ENCODE peak calls at places on chromosomes 13 and 19, in seven cellular contexts. Q is fibroblast of the aortic adventitia; D is lower leg skin; G is CD4-positive, CD25-positive, alpha-beta regulatory T cell; M is fibroblast of pulmonary artery; O is A549; J is brain microvascular endothelial cell. H is an unnamed sample.

GRCh38 chr13:44764334-44764733 is 188.2 kb upstream of the TSC22D1 start:
- DNase-seq in Q (no peak), D (no peak), G (no peak), M (no peak), O (no peak), J (no peak), H (no peak)

GRCh38 chr13:102645701-102646100 is 48.9 kb downstream of the TPP2 start:
- DNase-seq in Q (no peak), D (no peak), G (no peak), M (no peak), O (no peak), J (no peak), H (no peak)

GRCh38 chr19:45767881-45768643 is 990 bp downstream of the SIX5 start:
- DNase-seq in Q (peak), D (peak), G (peak), M (peak), O (peak), J (peak), H (peak)

GRCh38 chr19:8208710-8209110 is 460 bp upstream of the CERS4 start:
- DNase-seq in Q (peak), D (peak), G (no peak), M (no peak), O (no peak), J (no peak), H (no peak)

GRCh38 chr13:40402931-40403412 is 263.5 kb downstream of the FOXO1 start:
- DNase-seq in Q (peak), D (no peak), G (no peak), M (peak), O (peak), J (peak), H (peak)

GRCh38 chr19:4425531-4425930 is 23.1 kb downstream of the CHAF1A start:
- DNase-seq in Q (peak), D (no peak), G (no peak), M (peak), O (no peak), J (peak), H (peak)

GRCh38 chr19:27691991-27692390 is 1521.0 kb downstream of the UQCRFS1 start:
- DNase-seq in Q (no peak), D (no peak), G (no peak), M (no peak), O (no peak), J (no peak), H (no peak)

GRCh38 chr19:33441277-33441699 is 67.8 kb downstream of the CEBPG start:
- DNase-seq in Q (no peak), D (peak), G (no peak), M (no peak), O (no peak), J (no peak), H (no peak)

GRCh38 chr13:39394811-39395685 is 207.9 kb downstream of the LHFPL6 start:
- DNase-seq in Q (peak), D (no peak), G (no peak), M (peak), O (no peak), J (no peak), H (peak)

GRCh38 chr13:91153372-91153771 is 194.1 kb upstream of the MIR17HG start:
- DNase-seq in Q (no peak), D (no peak), G (no peak), M (no peak), O (no peak), J (no peak), H (no peak)

GRCh38 chr19:43470288-43470687 is 4.9 kb upstream of the LYPD3 start:
- DNase-seq in Q (peak), D (no peak), G (peak), M (no peak), O (no peak), J (peak), H (peak)

GRCh38 chr19:51524661-51525264 is 6.7 kb downstream of the SIGLEC6 start:
- DNase-seq in Q (no peak), D (no peak), G (no peak), M (no peak), O (no peak), J (no peak), H (no peak)

GRCh38 chr19:18843960-18844359 is 12.2 kb downstream of the UPF1 start:
- DNase-seq in Q (no peak), D (no peak), G (no peak), M (no peak), O (no peak), J (peak), H (no peak)

GRCh38 chr19:33458171-33458633 is 63.4 kb downstream of the PEPD start:
- DNase-seq in Q (no peak), D (peak), G (no peak), M (no peak), O (no peak), J (no peak), H (no peak)

GRCh38 chr19:42092350-42092749 is 16.4 kb downstream of the ZNF574 start:
- DNase-seq in Q (no peak), D (no peak), G (peak), M (peak), O (peak), J (no peak), H (no peak)

GRCh38 chr19:7873304-7874079 is 698 bp downstream of the PRR36 start:
- DNase-seq in Q (no peak), D (no peak), G (no peak), M (no peak), O (no peak), J (no peak), H (no peak)

GRCh38 chr19:56092685-56093631 is 28.1 kb downstream of the ZNF787 start:
- DNase-seq in Q (no peak), D (no peak), G (no peak), M (no peak), O (no peak), J (no peak), H (no peak)

GRCh38 chr19:57241181-57241580 is 749 bp downstream of the ZNF805 start:
- DNase-seq in Q (peak), D (no peak), G (no peak), M (peak), O (peak), J (peak), H (peak)

GRCh38 chr13:67736646-67737420 is 506.7 kb upstream of the PCDH9 start:
- DNase-seq in Q (peak), D (no peak), G (no peak), M (peak), O (peak), J (peak), H (peak)

GRCh38 chr19:11560404-11560988 is 1.5 kb upstream of the ELOF1 start:
- DNase-seq in Q (peak), D (no peak), G (peak), M (peak), O (peak), J (peak), H (peak)

GRCh38 chr13:110801044-110801443 is 87.5 kb downstream of the ING1 start:
- DNase-seq in Q (no peak), D (no peak), G (no peak), M (no peak), O (no peak), J (no peak), H (no peak)

GRCh38 chr13:31807090-31807541 is 67.8 kb downstream of the RXFP2 start:
- DNase-seq in Q (no peak), D (no peak), G (peak), M (peak), O (no peak), J (no peak), H (no peak)

GRCh38 chr19:47229674-47230121 is 1.3 kb downstream of the BBC3 start:
- DNase-seq in Q (peak), D (no peak), G (no peak), M (peak), O (peak), J (no peak), H (peak)

GRCh38 chr19:9891609-9892373 is 44.5 kb downstream of the OLFM2 start:
- DNase-seq in Q (no peak), D (no peak), G (no peak), M (no peak), O (no peak), J (no peak), H (no peak)

GRCh38 chr19:42121666-42122069 is 10.6 kb downstream of the POU2F2 start:
- DNase-seq in Q (peak), D (peak), G (peak), M (peak), O (no peak), J (peak), H (peak)

GRCh38 chr13:98873377-98874028 is 104.4 kb downstream of the DOCK9 start:
- DNase-seq in Q (no peak), D (no peak), G (no peak), M (no peak), O (peak), J (no peak), H (no peak)

GRCh38 chr13:112462408-112462807 is 86.3 kb downstream of the SPACA7 start:
- DNase-seq in Q (no peak), D (no peak), G (no peak), M (no peak), O (no peak), J (no peak), H (no peak)

GRCh38 chr13:85080726-85081125 is 718.5 kb downstream of the SLITRK6 start:
- DNase-seq in Q (no peak), D (no peak), G (no peak), M (no peak), O (no peak), J (no peak), H (no peak)

GRCh38 chr19:46958542-46958941 is 61.1 kb upstream of the NPAS1 start:
- DNase-seq in Q (peak), D (no peak), G (no peak), M (peak), O (no peak), J (peak), H (peak)

GRCh38 chr13:48393698-48394085 is 19.2 kb downstream of the LPAR6 start:
- DNase-seq in Q (no peak), D (no peak), G (no peak), M (no peak), O (no peak), J (no peak), H (no peak)

GRCh38 chr19:17450264-17451075 is 2.0 kb upstream of the TMEM221 start:
- DNase-seq in Q (no peak), D (no peak), G (no peak), M (no peak), O (peak), J (no peak), H (no peak)

DNA sequence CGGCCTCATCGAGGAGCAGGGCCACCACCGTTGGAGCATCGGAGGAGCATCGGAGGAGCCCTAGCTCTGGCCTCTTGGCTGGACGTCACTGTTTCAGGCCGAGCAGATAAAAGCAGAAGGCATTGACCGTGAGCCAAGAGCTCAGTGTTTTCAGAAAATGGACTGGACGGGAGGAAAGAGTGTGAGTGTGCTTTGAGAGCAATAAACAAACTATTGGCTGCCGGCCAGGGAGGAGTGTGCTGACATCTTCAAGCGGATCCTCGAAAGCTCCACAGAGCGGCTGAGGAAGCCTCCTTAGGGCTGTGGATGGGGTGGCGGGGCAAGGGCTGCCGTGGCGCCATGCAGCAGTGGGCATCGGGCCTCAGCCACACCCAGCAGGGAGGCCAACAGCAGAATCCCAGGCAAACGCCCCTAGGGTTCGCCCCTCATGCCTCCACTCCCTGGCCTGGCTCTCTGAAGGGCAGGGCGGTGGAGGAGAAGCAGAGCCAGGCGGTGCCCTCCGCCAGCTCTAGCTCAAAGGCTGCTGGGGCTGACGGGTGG is 41.8 kb downstream of the IRS2 start:
- DNase-seq in Q (no peak), D (no peak), G (no peak), M (peak), O (no peak), J (peak), H (peak)
- H3K4me3 ChIP-seq in Q (no peak), D (no peak), G (no peak), M (no peak), O (no peak), J (no peak), H (no peak)

DNA sequence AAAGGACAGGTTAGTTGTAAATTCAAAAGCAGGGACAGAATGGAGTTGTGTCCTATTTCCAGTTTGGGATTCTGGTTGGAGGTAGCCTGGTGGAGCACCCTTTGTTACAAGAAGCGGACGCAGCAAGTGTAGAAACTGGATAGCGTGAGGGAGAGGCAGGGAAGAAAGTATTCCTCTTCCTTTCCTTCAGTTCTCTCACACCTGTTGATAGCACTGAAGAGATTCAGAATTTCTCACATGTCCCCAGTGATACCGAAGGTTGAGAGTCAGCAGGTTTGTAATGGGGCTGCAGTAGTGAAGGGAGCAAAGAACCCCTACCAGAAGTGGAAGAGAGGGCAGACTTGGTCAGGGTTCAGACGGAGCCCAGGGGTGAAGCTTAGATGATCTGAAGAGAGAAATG is 399.2 kb downstream of the SPRY2 start:
- DNase-seq in Q (no peak), D (no peak), G (no peak), M (no peak), O (no peak), J (no peak), H (no peak)
- H3K4me3 ChIP-seq in Q (no peak), D (no peak), G (no peak), M (no peak), O (no peak), J (no peak), H (no peak)

GRCh38 chr13:96090240-96091101 is 564 bp downstream of the HS6ST3 start:
- DNase-seq in Q (no peak), D (peak), G (no peak), M (no peak), O (no peak), J (no peak), H (peak)

GRCh38 chr13:96089749-96090239 is at the start of gene HS6ST3:
- DNase-seq in Q (no peak), D (peak), G (no peak), M (no peak), O (peak), J (no peak), H (no peak)

GRCh38 chr13:96093296-96094006 is 3.5 kb downstream of the HS6ST3 start:
- DNase-seq in Q (no peak), D (no peak), G (no peak), M (no peak), O (no peak), J (no peak), H (no peak)

GRCh38 chr13:96091932-96092253 is 2.0 kb downstream of the HS6ST3 start:
- DNase-seq in Q (no peak), D (no peak), G (no peak), M (no peak), O (no peak), J (no peak), H (no peak)

DNA sequence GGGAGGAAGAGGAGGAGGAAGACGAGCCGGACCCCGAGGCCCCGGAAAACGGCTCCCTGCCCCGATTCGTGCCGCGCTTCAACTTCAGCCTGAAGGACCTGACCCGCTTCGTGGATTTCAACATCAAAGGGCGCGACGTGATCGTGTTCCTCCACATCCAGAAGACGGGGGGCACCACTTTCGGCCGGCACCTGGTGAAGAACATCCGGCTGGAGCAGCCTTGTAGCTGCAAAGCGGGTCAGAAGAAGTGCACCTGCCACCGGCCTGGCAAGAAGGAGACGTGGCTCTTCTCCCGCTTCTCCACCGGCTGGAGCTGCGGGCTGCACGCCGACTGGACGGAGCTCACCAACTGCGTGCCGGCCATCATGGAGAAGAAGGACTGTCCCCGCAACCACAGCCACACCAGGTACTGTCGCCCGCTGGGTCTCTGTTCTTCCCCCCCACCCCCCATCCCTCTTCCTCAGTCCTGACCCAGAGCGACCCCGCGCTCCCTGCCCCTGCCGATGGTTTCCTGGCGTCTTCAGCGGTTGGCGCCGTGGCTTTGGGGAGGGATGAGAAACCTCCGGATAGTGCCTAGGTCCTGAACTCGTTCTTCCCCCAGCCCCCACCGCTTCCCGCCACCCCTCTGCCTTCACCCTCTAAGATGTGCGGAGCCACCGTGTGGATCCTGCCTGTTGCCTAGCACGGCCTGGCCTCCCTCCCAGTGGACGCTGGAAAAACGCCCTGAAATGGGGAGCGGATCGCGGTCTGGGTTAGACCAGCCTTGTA is 1.4 kb downstream of the HS6ST3 start:
- DNase-seq in Q (peak), D (peak), G (no peak), M (no peak), O (no peak), J (no peak), H (peak)
- H3K4me3 ChIP-seq in Q (peak), D (peak), G (no peak), M (no peak), O (peak), J (peak), H (no peak)

GRCh38 chr13:114027046-114027760 is 53.3 kb upstream of the C13orf46 start:
- DNase-seq in Q (peak), D (no peak), G (no peak), M (no peak), O (no peak), J (no peak), H (peak)

GRCh38 chr13:114027826-114028225 is 54.0 kb upstream of the C13orf46 start:
- DNase-seq in Q (no peak), D (no peak), G (no peak), M (no peak), O (no peak), J (no peak), H (no peak)

GRCh38 chr13:114024603-114025431 is 50.9 kb upstream of the C13orf46 start:
- DNase-seq in Q (no peak), D (no peak), G (no peak), M (no peak), O (no peak), J (no peak), H (no peak)

GRCh38 chr13:114025432-114026127 is 51.7 kb upstream of the C13orf46 start:
- DNase-seq in Q (peak), D (no peak), G (no peak), M (peak), O (no peak), J (peak), H (peak)

GRCh38 chr13:114026128-114026880 is 52.4 kb upstream of the C13orf46 start:
- DNase-seq in Q (no peak), D (no peak), G (no peak), M (no peak), O (no peak), J (no peak), H (no peak)
- H3K4me3 ChIP-seq in Q (no peak), D (no peak), G (no peak), M (no peak), O (no peak), J (no peak), H (no peak)

DNA sequence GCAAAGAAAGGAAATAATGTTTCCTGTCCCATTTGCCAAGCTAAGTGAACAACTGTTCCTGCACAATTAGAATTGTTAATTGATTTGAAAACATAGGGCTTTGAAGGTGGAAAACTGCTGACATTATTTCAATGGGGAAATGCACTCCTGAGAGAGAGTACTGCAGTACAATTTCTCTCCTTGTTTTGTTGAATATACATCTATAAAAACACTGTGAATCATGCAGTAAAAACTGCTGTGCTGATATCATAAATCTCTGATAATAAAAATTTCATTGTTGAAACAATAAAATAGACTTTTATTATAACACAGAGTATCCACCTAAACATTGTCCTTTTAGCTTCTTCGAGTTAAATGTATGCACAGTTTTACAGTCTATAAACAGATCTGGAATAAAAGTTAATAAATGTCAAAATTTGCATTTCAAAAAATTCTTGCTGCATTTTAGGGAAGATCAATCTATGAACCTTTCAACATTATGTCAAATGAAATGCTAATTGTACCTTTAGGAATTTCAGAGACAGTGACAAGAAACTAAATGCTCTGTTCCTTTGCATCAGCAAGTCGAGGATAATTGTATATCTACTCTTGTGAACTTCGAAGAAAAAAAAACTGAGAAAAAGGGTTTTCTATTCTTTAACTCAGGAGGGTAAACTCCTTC is 328.2 kb upstream of the DACH1 start:
- DNase-seq in Q (no peak), D (no peak), G (no peak), M (no peak), O (no peak), J (no peak), H (no peak)
- H3K4me3 ChIP-seq in Q (no peak), D (no peak), G (no peak), M (no peak), O (no peak), J (no peak), H (no peak)

GRCh38 chr19:40607311-40607871 is 6.2 kb downstream of the LTBP4 start:
- DNase-seq in Q (no peak), D (peak), G (no peak), M (no peak), O (no peak), J (no peak), H (no peak)

GRCh38 chr19:40609561-40610395 is 8.6 kb downstream of the LTBP4 start:
- DNase-seq in Q (peak), D (peak), G (peak), M (no peak), O (peak), J (peak), H (no peak)

GRCh38 chr19:40607898-40608621 is 6.9 kb downstream of the LTBP4 start:
- DNase-seq in Q (no peak), D (peak), G (no peak), M (no peak), O (no peak), J (no peak), H (no peak)

GRCh38 chr19:40610396-40611064 is 9.4 kb downstream of the LTBP4 start:
- DNase-seq in Q (no peak), D (peak), G (peak), M (no peak), O (no peak), J (no peak), H (no peak)

DNA sequence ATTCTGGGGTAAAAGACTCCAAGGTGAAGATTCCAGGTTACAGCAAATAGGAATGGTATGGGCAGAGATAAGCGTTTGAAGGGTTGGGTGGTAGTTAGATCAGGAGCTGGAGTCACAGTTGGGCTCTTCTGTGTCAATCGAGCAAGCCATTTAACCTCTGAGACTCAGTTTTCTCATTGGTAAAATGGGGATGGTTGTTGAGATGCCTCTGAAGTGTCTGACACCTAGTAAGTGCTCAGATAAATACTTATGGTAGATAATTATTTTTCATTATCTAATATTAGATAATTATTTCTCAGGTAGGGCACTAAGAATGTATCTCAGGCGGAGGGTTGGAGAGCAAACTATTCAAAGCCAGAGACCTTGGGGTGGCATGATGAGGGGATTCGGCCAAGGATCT is 7.8 kb downstream of the LTBP4 start:
- DNase-seq in Q (no peak), D (no peak), G (no peak), M (no peak), O (no peak), J (no peak), H (no peak)
- H3K4me3 ChIP-seq in Q (no peak), D (no peak), G (peak), M (no peak), O (peak), J (no peak), H (no peak)